ENCODE peak calls at places on chromosome 19, in four cellular contexts. M is astrocyte of the hippocampus; X is activated CD4-positive, alpha-beta T cell treated with anti-CD3 and anti-CD28 coated beads, Interleukin-2, amount 50 U/mL, for 4 hours; G is HCEC 1CT. Z is an unnamed sample.
A peak's percentile ranks its signal among the peaks of the same experiment; 100 is the strongest.

GRCh38 chr19:46697142-46697960 is 19.6 kb downstream of the PRKD2 start:
- DNase-seq in M (peak; percentile 84), X (no peak), G (no peak), Z (peak; percentile 77)

GRCh38 chr19:15015946-15016542 is 33.2 kb upstream of the CASP14 start:
- DNase-seq in M (peak; percentile 35), X (no peak), G (no peak), Z (peak; percentile 39)

GRCh38 chr19:55605637-55606470 is at the start of gene ZNF865:
- DNase-seq in M (peak; percentile 92), X (peak; percentile 59), G (peak; percentile 81), Z (peak; percentile 85)

GRCh38 chr19:34677386-34678084 is at the start of gene ZNF302:
- DNase-seq in M (peak; percentile 99), X (peak; percentile 90), G (peak; percentile 98), Z (peak; percentile 98)

GRCh38 chr19:15820646-15821045 is 5.2 kb upstream of the OR10H1 start:
- DNase-seq in M (no peak), X (no peak), G (no peak), Z (no peak)

GRCh38 chr19:3607398-3608078 is 863 bp upstream of the TBXA2R start:
- DNase-seq in M (peak; percentile 57), X (no peak), G (peak; percentile 19), Z (no peak)

GRCh38 chr19:2047076-2047448 is 4.0 kb downstream of the MKNK2 start:
- DNase-seq in M (no peak), X (no peak), G (no peak), Z (no peak)

GRCh38 chr19:28915737-28916460 is 297.1 kb downstream of the UQCRFS1 start:
- DNase-seq in M (no peak), X (no peak), G (no peak), Z (no peak)

GRCh38 chr19:39304701-39305571 is 8.7 kb downstream of the IFNL1 start:
- DNase-seq in M (no peak), X (no peak), G (no peak), Z (peak; percentile 41)

GRCh38 chr19:41696402-41697197 is 8.5 kb upstream of the CEACAM7 start:
- DNase-seq in M (peak; percentile 24), X (no peak), G (no peak), Z (peak; percentile 40)

GRCh38 chr19:42175952-42176648 is 41.4 kb downstream of the DEDD2 start:
- DNase-seq in M (peak; percentile 51), X (no peak), G (no peak), Z (no peak)

GRCh38 chr19:47111081-47111589 is 2.4 kb downstream of the ZC3H4 start:
- DNase-seq in M (peak; percentile 39), X (peak; percentile 24), G (peak; percentile 30), Z (no peak)

GRCh38 chr19:39223703-39224279 is 19.7 kb upstream of the SYCN start:
- DNase-seq in M (peak; percentile 65), X (no peak), G (no peak), Z (peak; percentile 70)

GRCh38 chr19:49818691-49819331 is 722 bp downstream of the MED25 start:
- DNase-seq in M (peak; percentile 45), X (no peak), G (no peak), Z (peak; percentile 37)

GRCh38 chr19:48635263-48635965 is 1.8 kb downstream of the DBP start:
- DNase-seq in M (peak; percentile 71), X (peak; percentile 57), G (no peak), Z (peak; percentile 77)

GRCh38 chr19:4233282-4233853 is 4.0 kb downstream of the EBI3 start:
- DNase-seq in M (peak; percentile 46), X (peak; percentile 69), G (no peak), Z (peak; percentile 74)

GRCh38 chr19:15779756-15780476 is 7.5 kb upstream of the OR10H5 start:
- DNase-seq in M (peak; percentile 32), X (no peak), G (no peak), Z (no peak)

GRCh38 chr19:33673258-33673875 is 51.6 kb downstream of the CHST8 start:
- DNase-seq in M (no peak), X (no peak), G (no peak), Z (no peak)

GRCh38 chr19:48190288-48191284 is 20.1 kb downstream of the ZSWIM9 start:
- DNase-seq in M (peak; percentile 98), X (peak; percentile 65), G (no peak), Z (peak; percentile 95)

GRCh38 chr19:48244289-48244688 is 11.4 kb downstream of the CARD8 start:
- DNase-seq in M (no peak), X (peak; percentile 23), G (peak; percentile 3), Z (no peak)

GRCh38 chr19:14114854-14115253 is 2.7 kb downstream of the PRKACA start:
- DNase-seq in M (peak; percentile 39), X (peak; percentile 37), G (no peak), Z (peak; percentile 61)

GRCh38 chr19:10501971-10502523 is 1.1 kb downstream of the KEAP1 start:
- DNase-seq in M (peak; percentile 74), X (peak; percentile 16), G (peak; percentile 22), Z (peak; percentile 42)

GRCh38 chr19:19526581-19527370 is 1.9 kb upstream of the YJEFN3 start:
- DNase-seq in M (no peak), X (no peak), G (no peak), Z (no peak)

GRCh38 chr19:46492841-46493235 is 2.8 kb downstream of the PNMA8B start:
- DNase-seq in M (no peak), X (no peak), G (no peak), Z (no peak)

GRCh38 chr19:703651-704446 is 4.9 kb upstream of the PALM start:
- DNase-seq in M (peak; percentile 54), X (peak; percentile 37), G (peak; percentile 10), Z (peak; percentile 54)

GRCh38 chr19:48481191-48481500 is 12.0 kb downstream of the CYTH2 start:
- DNase-seq in M (peak; percentile 71), X (no peak), G (no peak), Z (no peak)

GRCh38 chr19:4059931-4060620 is 6.6 kb downstream of the ZBTB7A start:
- DNase-seq in M (no peak), X (no peak), G (no peak), Z (no peak)

Z was measured in Caco-2.